ENCODE peak calls at places on chromosomes 16 and 17, in nine cellular contexts. W, I, T, A, V, Z, G, S and K are unnamed samples.

GRCh38 chr16:85246473-85246872 is 134.2 kb upstream of the CIBAR2 start:
- DNase-seq in W (no peak), I (no peak), T (no peak), A (no peak), V (peak; percentile 53), Z (no peak), G (no peak), S (no peak), K (no peak)

GRCh38 chr16:70018254-70018653 is 67.1 kb downstream of the CLEC18A start:
- DNase-seq in W (peak; percentile 20), I (peak; percentile 4), T (no peak), A (peak; percentile 40), V (peak; percentile 8), Z (no peak), G (no peak), S (no peak), K (peak; percentile 23)

GRCh38 chr17:39271546-39271945 is 45.8 kb upstream of the STAC2 start:
- DNase-seq in W (no peak), I (peak; percentile 83), T (peak; percentile 7), A (no peak), V (no peak), Z (peak; percentile 18), G (no peak), S (peak; percentile 9), K (peak; percentile 46)

GRCh38 chr16:73390936-73391335 is 343.0 kb upstream of the ZFHX3 start:
- DNase-seq in W (no peak), I (peak; percentile 38), T (no peak), A (peak; percentile 4), V (no peak), Z (peak; percentile 8), G (no peak), S (peak; percentile 3), K (no peak)

GRCh38 chr16:69396187-69397061 is 10.6 kb upstream of the TERF2 start:
- DNase-seq in W (peak; percentile 72), I (peak; percentile 97), T (peak; percentile 92), A (peak; percentile 83), V (peak; percentile 85), Z (peak; percentile 87), G (peak; percentile 33), S (peak; percentile 86), K (peak; percentile 94)

GRCh38 chr16:6193718-6194117 is 1096.1 kb upstream of the EEF2KMT start:
- DNase-seq in W (no peak), I (no peak), T (no peak), A (peak; percentile 1), V (peak; percentile 50), Z (no peak), G (no peak), S (no peak), K (no peak)

GRCh38 chr17:9982159-9982558 is 77.1 kb upstream of the RCVRN start:
- DNase-seq in W (no peak), I (no peak), T (no peak), A (peak; percentile 35), V (no peak), Z (no peak), G (no peak), S (no peak), K (no peak)

GRCh38 chr17:65173284-65173793 is 36.2 kb downstream of the RGS9 start:
- DNase-seq in W (peak; percentile 13), I (peak; percentile 29), T (no peak), A (peak; percentile 78), V (peak; percentile 6), Z (peak; percentile 78), G (peak; percentile 22), S (no peak), K (peak; percentile 34)

GRCh38 chr16:55825115-55825728 is 7.7 kb downstream of the CES1 start:
- DNase-seq in W (no peak), I (no peak), T (no peak), A (no peak), V (no peak), Z (no peak), G (no peak), S (no peak), K (no peak)

DNA sequence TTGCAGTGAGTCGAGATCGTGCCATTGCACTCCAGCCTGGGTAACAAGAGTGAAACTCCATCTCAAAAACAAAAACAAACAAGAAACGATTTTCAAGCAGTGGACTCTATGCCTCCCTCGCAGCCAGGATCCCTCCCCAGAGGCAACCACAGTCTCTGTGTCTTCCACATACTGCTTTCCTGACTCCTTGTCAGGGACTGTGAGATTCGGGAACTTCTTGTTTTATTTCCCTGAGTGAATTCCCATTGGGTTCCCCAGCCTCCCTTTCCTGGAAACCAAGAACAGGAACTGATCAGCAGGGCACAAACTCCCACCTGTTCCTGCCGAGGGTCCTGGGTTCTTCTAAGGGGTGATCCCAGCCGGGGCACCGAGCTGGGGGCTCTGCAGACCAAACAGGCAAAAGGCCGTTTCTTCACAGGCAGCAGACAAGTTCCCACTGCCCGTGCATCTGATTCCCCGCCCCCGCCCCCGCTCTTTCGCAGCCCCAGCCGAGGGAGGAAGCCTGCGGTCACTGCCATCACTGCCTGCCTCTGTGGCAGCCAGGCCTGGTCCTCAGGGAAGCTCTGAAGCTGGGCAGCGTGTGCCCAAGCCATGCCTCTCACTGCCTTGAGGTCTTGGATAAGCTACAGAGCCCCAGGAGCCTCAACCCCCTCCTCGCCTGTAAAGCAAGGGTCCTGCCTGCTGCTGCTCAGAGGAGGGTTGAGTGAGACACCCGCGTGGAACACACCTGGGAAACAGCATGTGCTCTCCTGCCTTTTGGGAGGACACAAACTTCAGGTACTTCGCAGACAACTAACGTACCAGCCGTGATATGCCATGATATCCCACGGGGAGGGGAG is 5.5 kb upstream of the PIEZO1 start:
- DNase-seq in W (no peak), I (peak; percentile 33), T (no peak), A (no peak), V (peak; percentile 44), Z (no peak), G (peak; percentile 61), S (no peak), K (peak; percentile 68)
- H3K4me3 ChIP-seq in W (no peak overlapping the region), I (no peak overlapping the region), T (no peak overlapping the region), A (no peak overlapping the region), V (peak overlapping the region; percentile 16), Z (no peak overlapping the region), G (peak overlapping the region; percentile 16), S (peak overlapping the region; percentile 6), K (no peak overlapping the region)

DNA sequence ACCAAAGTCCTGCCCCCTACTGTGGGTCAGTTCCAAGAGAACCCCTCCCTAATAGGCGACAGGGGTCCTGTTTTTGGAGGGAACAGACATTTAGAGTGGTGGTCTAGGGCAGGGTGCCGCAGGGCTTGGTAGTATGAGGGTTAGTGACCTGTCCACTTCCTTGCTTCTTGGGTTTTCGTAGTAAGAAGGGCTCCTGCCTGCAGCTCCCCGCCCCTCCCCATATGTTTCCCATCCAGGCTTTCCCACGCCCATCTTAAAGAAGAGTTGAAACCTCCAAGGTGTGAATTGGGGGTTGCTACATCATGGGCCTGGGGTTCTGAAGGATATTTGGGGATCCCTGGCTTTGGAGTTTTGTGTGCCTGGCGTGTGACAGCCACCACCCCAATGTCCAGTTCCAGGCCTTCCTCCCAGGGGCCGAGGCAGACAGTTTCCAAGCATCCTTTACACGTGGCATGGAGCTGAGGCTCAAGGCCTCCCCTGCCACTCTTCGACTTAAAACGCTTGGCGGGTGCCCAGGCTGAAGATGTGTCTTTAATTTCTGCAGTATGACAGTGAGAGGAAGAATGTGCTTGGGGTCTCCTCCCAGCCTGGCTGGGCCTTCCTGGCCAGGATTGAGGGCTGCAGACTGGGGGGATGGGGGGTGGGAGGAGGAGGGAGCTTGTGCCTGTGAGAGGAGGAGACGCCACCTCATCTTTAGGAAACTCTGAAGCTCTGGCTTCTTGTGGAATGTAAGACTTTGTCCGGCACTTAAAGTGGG is 2.3 kb upstream of the COL1A1 start:
- DNase-seq in W (no peak), I (peak; percentile 100), T (peak; percentile 89), A (no peak), V (no peak), Z (peak; percentile 93), G (no peak), S (peak; percentile 99), K (peak; percentile 99)
- H3K4me3 ChIP-seq in W (no peak overlapping the region), I (peak overlapping the region; percentile 100), T (peak overlapping the region; percentile 96), A (no peak overlapping the region), V (no peak overlapping the region), Z (peak overlapping the region; percentile 2), G (no peak overlapping the region), S (peak overlapping the region; percentile 49), K (peak overlapping the region; percentile 30)

DNA sequence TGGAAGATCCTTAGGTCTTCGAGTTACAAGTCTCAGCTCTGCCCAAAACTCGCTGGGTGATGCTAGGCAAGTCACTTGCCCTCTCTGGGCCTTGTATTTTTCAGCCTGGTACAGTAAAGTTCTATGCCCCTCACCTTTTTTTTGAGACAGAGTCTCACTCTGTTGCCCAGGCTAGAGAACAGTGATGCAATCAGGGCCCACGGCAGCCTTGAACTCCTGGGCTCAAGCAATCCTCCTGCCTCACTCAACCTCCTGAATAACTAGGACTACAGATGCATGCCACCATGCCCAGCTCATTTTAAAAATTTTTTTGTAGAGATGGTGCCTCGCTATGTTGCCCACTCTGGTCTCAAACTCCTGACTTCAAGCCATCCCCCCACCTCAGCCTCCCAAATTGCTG is 3.8 kb downstream of the MYH11 start:
- DNase-seq in W (no peak), I (no peak), T (no peak), A (no peak), V (no peak), Z (no peak), G (no peak), S (no peak), K (no peak)
- H3K4me3 ChIP-seq in W (no peak overlapping the region), I (no peak overlapping the region), T (no peak overlapping the region), A (no peak overlapping the region), V (no peak overlapping the region), Z (no peak overlapping the region), G (no peak overlapping the region), S (no peak overlapping the region), K (no peak overlapping the region)

GRCh38 chr17:75407655-75408352 is 2.3 kb upstream of the GRB2 start:
- DNase-seq in W (no peak), I (no peak), T (no peak), A (no peak), V (no peak), Z (no peak), G (no peak), S (no peak), K (no peak)

GRCh38 chr17:75414488-75414887 is 9.0 kb upstream of the GRB2 start:
- DNase-seq in W (no peak), I (no peak), T (no peak), A (no peak), V (no peak), Z (no peak), G (no peak), S (no peak), K (no peak)

GRCh38 chr17:75412455-75413317 is 7.2 kb upstream of the GRB2 start:
- DNase-seq in W (peak; percentile 39), I (peak; percentile 45), T (peak; percentile 46), A (peak; percentile 88), V (peak; percentile 91), Z (no peak), G (peak; percentile 67), S (no peak), K (no peak)

GRCh38 chr17:75410141-75410540 is 4.7 kb upstream of the GRB2 start:
- DNase-seq in W (no peak), I (no peak), T (no peak), A (no peak), V (no peak), Z (no peak), G (no peak), S (no peak), K (no peak)

DNA sequence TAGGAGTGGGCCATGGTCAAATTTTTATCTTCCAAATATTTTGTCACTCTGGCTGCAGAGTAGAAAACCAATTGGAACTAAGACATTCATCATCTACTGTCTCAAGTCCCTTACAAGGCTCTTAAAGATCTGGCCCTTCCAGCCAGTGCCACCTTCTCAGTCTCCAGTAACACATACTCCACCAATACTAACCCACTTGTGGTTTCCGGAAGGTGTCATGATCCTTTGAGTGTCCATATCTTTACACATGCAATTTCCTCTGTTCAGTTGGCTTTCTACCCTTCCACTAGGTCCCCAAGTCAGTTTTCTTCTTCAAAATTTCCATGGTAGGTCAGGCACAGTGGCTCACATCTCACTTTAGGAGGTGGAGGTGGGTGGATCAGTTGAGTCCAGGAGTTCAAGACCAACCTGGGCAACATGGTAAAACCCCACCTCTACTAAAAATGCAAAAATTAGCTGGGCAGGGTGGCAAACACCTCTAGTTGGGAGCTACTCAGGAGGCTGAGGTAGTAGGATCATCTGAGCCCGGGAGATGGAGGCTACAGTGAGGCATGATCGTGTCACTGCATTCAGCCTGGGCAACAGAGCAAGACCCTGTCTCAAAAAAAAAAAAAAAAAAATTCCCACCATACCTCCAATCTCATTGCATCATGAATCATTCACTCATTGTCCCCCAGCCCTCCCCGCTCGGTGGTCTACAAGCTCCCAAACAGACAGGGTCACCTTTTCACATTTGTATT is 6.0 kb upstream of the GRB2 start:
- DNase-seq in W (no peak), I (no peak), T (no peak), A (no peak), V (no peak), Z (no peak), G (no peak), S (no peak), K (no peak)
- H3K4me3 ChIP-seq in W (no peak overlapping the region), I (no peak overlapping the region), T (no peak overlapping the region), A (no peak overlapping the region), V (no peak overlapping the region), Z (no peak overlapping the region), G (no peak overlapping the region), S (no peak overlapping the region), K (no peak overlapping the region)